ENCODE peak calls at places on chromosomes 6 and 20, in ten cellular contexts. U is breast epithelium; T is NT2/D1; N is stimulated activated CD8-positive, alpha-beta memory T cell treated with anti-CD3 and anti-CD28 coated beads, Interleukin-15, amount 100 ng/mL, for 48 hours; Q is HAP-1; V is HT1080; P is kidney glomerular epithelial cell; A is D721Med; W is adipocyte; G is transverse colon. S is an unnamed sample.

GRCh38 chr20:37571033-37571432 is 43.4 kb upstream of the BLCAP start:
- DNase-seq in U (no peak), T (no peak), N (no peak), Q (no peak), V (no peak), P (no peak), A (no peak), W (no peak), G (no peak), S (no peak)

GRCh38 chr6:18011287-18011686 is 23.9 kb upstream of the KIF13A start:
- DNase-seq in U (no peak), T (no peak), N (no peak), Q (no peak), V (no peak), P (no peak), A (no peak), W (no peak), G (no peak), S (no peak)

GRCh38 chr6:159969204-159969912 is 476 bp downstream of the IGF2R start:
- DNase-seq in U (peak; percentile 58), T (no peak), N (no peak), Q (peak; percentile 13), V (peak; percentile 24), P (no peak), A (no peak), W (peak; percentile 71), G (peak; percentile 42), S (peak; percentile 42)

GRCh38 chr6:138972226-138972665 is 15.8 kb downstream of the REPS1 start:
- DNase-seq in U (no peak), T (no peak), N (no peak), Q (no peak), V (peak; percentile 23), P (no peak), A (no peak), W (no peak), G (no peak), S (peak; percentile 66)

GRCh38 chr20:31674895-31675827 is 37.4 kb downstream of the COX4I2 start:
- DNase-seq in U (no peak), T (no peak), N (peak; percentile 55), Q (no peak), V (peak; percentile 90), P (no peak), A (no peak), W (peak; percentile 11), G (peak; percentile 69), S (peak; percentile 82)

GRCh38 chr6:53294095-53294494 is 54.7 kb downstream of the ELOVL5 start:
- DNase-seq in U (no peak), T (peak; percentile 15), N (no peak), Q (no peak), V (peak; percentile 45), P (no peak), A (no peak), W (peak; percentile 43), G (no peak), S (peak; percentile 28)

GRCh38 chr6:388202-388903 is 3.2 kb upstream of the IRF4 start:
- DNase-seq in U (no peak), T (no peak), N (no peak), Q (no peak), V (no peak), P (no peak), A (no peak), W (no peak), G (peak; percentile 8), S (no peak)

GRCh38 chr20:35888659-35889058 is 65.6 kb downstream of the SCAND1 start:
- DNase-seq in U (no peak), T (no peak), N (no peak), Q (no peak), V (no peak), P (no peak), A (no peak), W (no peak), G (no peak), S (no peak)

GRCh38 chr6:52300489-52300931 is 16.0 kb upstream of the MCM3 start:
- DNase-seq in U (no peak), T (no peak), N (no peak), Q (no peak), V (no peak), P (no peak), A (no peak), W (no peak), G (no peak), S (no peak)

S was measured in EH.